ENCODE peak calls at places on chromosome 5, in eight cellular contexts. P is LoVo; A is germinal center; C is mesendoderm; B is renal cortical epithelial cell; X is cardiac fibroblast; D is stimulated activated CD8-positive, alpha-beta memory T cell treated with anti-CD3 and anti-CD28 coated beads, Interleukin-4, amount 100 ng/mL, for 1 hour; Q is IMR-90. E is an unnamed sample.

GRCh38 chr5:172939561-172939960 is 19.7 kb upstream of the RPL26L1 start:
- DNase-seq in X (no peak), B (no peak), D (no peak), Q (peak), C (peak), P (no peak), A (no peak), E (no peak)

GRCh38 chr5:135140805-135141204 is 106.8 kb upstream of the PITX1 start:
- DNase-seq in P (peak), C (no peak), B (peak), D (no peak), X (peak), A (no peak), Q (peak), E (no peak)

GRCh38 chr5:24381861-24382460 is 262.8 kb downstream of the CDH10 start:
- DNase-seq in A (no peak), P (no peak), C (peak), X (no peak), B (peak), Q (no peak), D (no peak), E (no peak)

GRCh38 chr5:33595303-33595702 is 154.5 kb downstream of the TARS1 start:
- DNase-seq in Q (no peak), D (no peak), C (no peak), P (no peak), B (no peak), X (no peak), A (no peak), E (no peak)

GRCh38 chr5:149434162-149435014 is 55.3 kb upstream of the IL17B start:
- DNase-seq in A (peak), B (peak), D (no peak), C (peak), P (peak), Q (peak), X (peak), E (no peak)

GRCh38 chr5:92749943-92750342 is 831.1 kb downstream of the NR2F1-AS1 start:
- DNase-seq in X (peak), D (no peak), Q (peak), A (no peak), P (peak), C (peak), B (peak), E (no peak)

GRCh38 chr5:145189786-145190185 is 645.4 kb downstream of the PRELID2 start:
- DNase-seq in P (no peak), D (no peak), B (no peak), X (no peak), C (no peak), A (no peak), Q (peak), E (no peak)

GRCh38 chr5:88551724-88552345 is 283.2 kb upstream of the TMEM161B start:
- DNase-seq in B (no peak), D (no peak), P (no peak), C (peak), Q (no peak), X (no peak), A (no peak), E (no peak)

GRCh38 chr5:11172484-11172883 is 411.4 kb upstream of the DAP start:
- DNase-seq in Q (no peak), A (no peak), C (no peak), P (no peak), B (no peak), D (no peak), X (no peak), E (no peak)

GRCh38 chr5:139652788-139653241 is 4.7 kb downstream of the CXXC5 start:
- DNase-seq in X (no peak), P (no peak), C (no peak), A (no peak), D (no peak), B (no peak), Q (no peak), E (no peak)

GRCh38 chr5:73450672-73451217 is 2.2 kb upstream of the FOXD1 start:
- DNase-seq in B (peak), P (no peak), A (no peak), C (peak), Q (peak), D (no peak), X (no peak), E (no peak)

GRCh38 chr5:148482697-148483462 is 99.1 kb downstream of the FBXO38 start:
- DNase-seq in P (no peak), C (peak), B (peak), D (peak), X (peak), A (peak), Q (peak), E (no peak)

GRCh38 chr5:149005077-149005892 is 57.6 kb downstream of the SH3TC2 start:
- DNase-seq in B (peak), C (no peak), D (no peak), X (peak), A (no peak), Q (peak), P (no peak), E (no peak)

GRCh38 chr5:173612948-173613347 is 3.5 kb downstream of the BOD1 start:
- DNase-seq in A (no peak), Q (peak), X (peak), D (no peak), B (peak), C (no peak), P (no peak), E (no peak)

GRCh38 chr5:96275051-96275450 is 158.0 kb downstream of the PCSK1 start:
- DNase-seq in B (peak), P (no peak), D (no peak), A (no peak), Q (no peak), X (no peak), C (no peak), E (no peak)

GRCh38 chr5:116058346-116058936 is 26.2 kb downstream of the ARL14EPL start:
- DNase-seq in C (no peak), D (no peak), X (no peak), Q (no peak), P (no peak), B (no peak), A (no peak), E (no peak)

GRCh38 chr5:98791928-98792580 is 18.6 kb downstream of the RGMB start:
- DNase-seq in A (no peak), Q (no peak), D (no peak), C (no peak), B (no peak), X (no peak), P (no peak), E (no peak)

GRCh38 chr5:97046270-97046982 is 96.0 kb downstream of the LIX1 start:
- DNase-seq in B (peak), C (peak), D (no peak), Q (peak), X (peak), P (no peak), A (no peak), E (no peak)

GRCh38 chr5:76660360-76660759 is 37.2 kb upstream of the F2RL2 start:
- DNase-seq in B (no peak), P (no peak), X (peak), Q (peak), C (no peak), D (no peak), A (no peak), E (no peak)

GRCh38 chr5:180424094-180424493 is 70.1 kb upstream of the CNOT6 start:
- DNase-seq in A (no peak), C (no peak), Q (no peak), B (peak), D (no peak), X (no peak), P (no peak), E (no peak)

GRCh38 chr5:56984445-56984844 is 32.5 kb upstream of the MIER3 start:
- DNase-seq in D (no peak), X (peak), A (no peak), Q (no peak), B (peak), C (no peak), P (no peak), E (no peak)

GRCh38 chr5:68149189-68149588 is 66.4 kb upstream of the PIK3R1 start:
- DNase-seq in X (peak), Q (peak), P (no peak), C (no peak), A (no peak), B (no peak), D (no peak), E (no peak)

GRCh38 chr5:155472780-155473179 is 459.2 kb downstream of the KIF4B start:
- DNase-seq in C (no peak), D (no peak), P (no peak), X (no peak), Q (no peak), B (no peak), A (no peak), E (no peak)

GRCh38 chr5:173925449-173926071 is 37.4 kb downstream of the CPEB4 start:
- DNase-seq in P (peak), A (peak), C (peak), D (no peak), X (peak), Q (peak), B (peak), E (no peak)

GRCh38 chr5:80186634-80187033 is 69.2 kb downstream of the SERINC5 start:
- DNase-seq in A (no peak), D (no peak), Q (no peak), B (peak), P (peak), C (no peak), X (peak), E (no peak)

GRCh38 chr5:86879086-86879485 is 261.3 kb downstream of the COX7C start:
- DNase-seq in B (no peak), C (no peak), D (no peak), P (no peak), Q (no peak), A (no peak), X (no peak), E (no peak)

GRCh38 chr5:168093200-168093930 is 198.1 kb upstream of the WWC1 start:
- DNase-seq in D (no peak), P (no peak), X (no peak), B (no peak), A (no peak), Q (no peak), C (no peak), E (no peak)

GRCh38 chr5:147784596-147784995 is 2.1 kb upstream of the JAKMIP2 start:
- DNase-seq in A (no peak), Q (no peak), B (no peak), C (no peak), P (no peak), X (no peak), D (no peak), E (no peak)

GRCh38 chr5:174737335-174737734 is 13.0 kb downstream of the MSX2 start:
- DNase-seq in A (no peak), D (no peak), C (peak), B (peak), P (no peak), X (no peak), Q (peak), E (no peak)

GRCh38 chr5:77774981-77775772 is 962 bp downstream of the TBCA start:
- DNase-seq in C (peak), Q (no peak), D (no peak), P (peak), A (no peak), B (peak), X (no peak), E (no peak)

GRCh38 chr5:128673411-128673957 is 135.4 kb upstream of the FBN2 start:
- DNase-seq in A (no peak), D (no peak), P (no peak), Q (no peak), C (no peak), X (no peak), B (no peak), E (no peak)

GRCh38 chr5:43627028-43627427 is 24.0 kb downstream of the NNT start:
- DNase-seq in C (peak), X (peak), B (peak), D (no peak), P (peak), A (peak), Q (peak), E (no peak)

GRCh38 chr5:12016149-12016740 is 112.0 kb upstream of the CTNND2 start:
- DNase-seq in Q (no peak), D (no peak), B (no peak), P (no peak), X (no peak), C (peak), A (no peak), E (no peak)

GRCh38 chr5:154464435-154464834 is 13.6 kb downstream of the HAND1 start:
- DNase-seq in C (no peak), X (no peak), A (no peak), P (no peak), B (no peak), Q (no peak), D (no peak), E (no peak)

GRCh38 chr5:143923634-143924265 is 111.8 kb downstream of the HMHB1 start:
- DNase-seq in A (no peak), X (peak), Q (peak), B (peak), P (peak), C (peak), D (no peak), E (no peak)

E was measured in NCI-H2107.